ENCODE peak calls at places on chromosome 6, in eight cellular contexts. K is neural crest cell; R is GM10248; Y is HCT116; G is Peyer's patch; J is breast epithelium; O is tibial artery; E is CD4-positive, alpha-beta T cell. F is an unnamed sample.

GRCh38 chr6:125002090-125002741 is 40.0 kb downstream of the RNF217 start:
- DNase-seq in Y (no peak), G (no peak), K (no peak), J (no peak), O (no peak), E (no peak), R (no peak), F (no peak)

GRCh38 chr6:4466260-4466659 is 309.9 kb upstream of the CDYL start:
- DNase-seq in K (no peak), R (no peak), J (peak; percentile 51), G (no peak), Y (no peak), O (no peak), E (no peak), F (peak; percentile 56)

GRCh38 chr6:44615621-44616020 is 228.1 kb downstream of the CDC5L start:
- DNase-seq in R (no peak), K (no peak), Y (no peak), E (no peak), O (no peak), G (no peak), J (no peak), F (no peak)

GRCh38 chr6:125791151-125791819 is 525 bp downstream of the NCOA7 start:
- DNase-seq in J (peak; percentile 45), R (peak; percentile 55), Y (no peak), E (peak; percentile 37), K (no peak), O (peak; percentile 69), G (no peak), F (peak; percentile 64)

GRCh38 chr6:40930555-40930954 is 108.5 kb downstream of the UNC5CL start:
- DNase-seq in Y (no peak), K (no peak), O (no peak), E (no peak), J (no peak), R (no peak), G (no peak), F (peak; percentile 52)

GRCh38 chr6:15672291-15672690 is 9.5 kb upstream of the DTNBP1 start:
- DNase-seq in R (no peak), Y (no peak), J (no peak), K (no peak), O (no peak), G (no peak), E (no peak), F (no peak)

GRCh38 chr6:69146385-69146784 is 511.3 kb downstream of the ADGRB3 start:
- DNase-seq in Y (no peak), J (no peak), R (no peak), G (no peak), K (no peak), O (no peak), E (no peak), F (no peak)

GRCh38 chr6:35368038-35368887 is 25.9 kb downstream of the PPARD start:
- DNase-seq in J (no peak), Y (peak; percentile 93), R (peak; percentile 50), E (no peak), K (no peak), O (no peak), G (no peak), F (peak; percentile 12)

GRCh38 chr6:149919834-149920225 is 3.1 kb downstream of the RAET1G start:
- DNase-seq in G (no peak), Y (no peak), J (no peak), K (no peak), E (no peak), R (no peak), O (peak; percentile 44), F (no peak)

GRCh38 chr6:67706388-67706787 is 928.7 kb upstream of the ADGRB3 start:
- DNase-seq in Y (no peak), E (no peak), J (no peak), R (no peak), K (no peak), G (no peak), O (no peak), F (no peak)

GRCh38 chr6:7316658-7317533 is 3.9 kb upstream of the SSR1 start:
- DNase-seq in J (no peak), K (no peak), E (no peak), O (no peak), Y (no peak), G (no peak), R (no peak), F (no peak)
- TF ChIP-seq CTCF in J (no peak), K (no peak), E (no peak), O (no peak), Y (no peak), G (no peak), R (no peak), F (no peak)

GRCh38 chr6:118650500-118651281 is 700 bp downstream of the CEP85L start:
- DNase-seq in E (peak; percentile 27), R (peak; percentile 46), Y (no peak), G (peak; percentile 59), O (peak; percentile 73), K (peak; percentile 37), J (no peak), F (peak; percentile 39)
- TF ChIP-seq CTCF in E (no peak), R (no peak), Y (no peak), G (peak; percentile 30), O (no peak), K (peak; percentile 37), J (no peak), F (peak; percentile 11)

DNA sequence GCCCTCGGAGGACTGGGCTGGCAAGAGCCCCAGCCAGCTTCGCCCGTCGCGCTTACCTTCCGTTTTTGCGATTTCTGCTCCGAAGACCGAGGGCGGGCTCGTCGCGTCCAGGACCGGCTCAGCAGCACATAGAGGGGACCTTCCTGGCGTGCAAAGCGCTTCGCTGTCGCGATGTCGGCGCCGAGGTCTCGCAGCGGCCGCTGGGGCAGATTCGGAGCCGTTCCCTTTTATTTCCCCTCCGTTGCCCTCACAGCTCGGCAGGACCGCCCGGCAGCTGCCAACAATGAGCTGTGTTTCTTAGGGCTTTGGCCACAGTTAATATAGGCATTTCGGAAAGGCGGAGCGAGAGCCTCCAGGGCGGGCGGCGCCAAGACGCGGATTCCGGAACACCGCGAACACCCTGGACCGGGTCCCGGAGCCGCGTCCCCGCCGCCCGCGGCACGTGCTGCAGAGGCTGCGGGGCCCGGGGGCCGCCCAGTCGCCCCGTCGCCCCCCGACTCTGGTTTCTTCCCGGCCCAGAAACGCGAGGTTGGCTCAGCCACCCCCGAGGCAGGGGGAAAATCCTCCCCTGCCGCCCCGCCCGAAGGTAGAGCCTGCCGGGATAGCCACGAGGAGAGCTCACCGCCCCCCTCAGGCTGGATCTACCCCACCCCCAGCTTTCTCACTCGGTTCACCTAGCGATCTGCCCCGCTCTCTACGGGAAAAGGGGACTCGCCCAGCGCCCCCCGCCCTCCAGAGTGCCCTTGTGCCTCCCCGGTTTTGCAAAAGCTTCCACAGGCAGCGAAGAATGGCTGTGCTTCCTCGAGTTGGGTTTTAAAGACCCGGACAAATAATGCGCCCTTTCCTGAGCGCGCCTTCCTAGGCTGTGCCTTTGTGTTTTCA is at the start of gene CITED2:
- DNase-seq in K (peak; percentile 91), E (peak; percentile 91), Y (peak; percentile 89), G (peak; percentile 96), R (peak; percentile 86), J (peak; percentile 89), O (peak; percentile 96), F (peak; percentile 95)
- TF ChIP-seq CTCF in K (peak; percentile 42), E (no peak), Y (no peak), G (peak; percentile 46), R (no peak), J (peak; percentile 44), O (peak; percentile 38), F (no peak)

GRCh38 chr6:160071805-160072687 is 49.6 kb upstream of the SLC22A1 start:
- DNase-seq in Y (no peak), E (no peak), R (no peak), J (no peak), G (peak; percentile 46), O (no peak), K (no peak), F (no peak)
- TF ChIP-seq CTCF in Y (no peak), E (no peak), R (peak; percentile 22), J (no peak), G (no peak), O (peak; percentile 15), K (no peak), F (peak; percentile 12)

GRCh38 chr6:6790891-6791290 is 202.4 kb downstream of the LY86 start:
- DNase-seq in J (no peak), R (no peak), G (no peak), O (no peak), K (no peak), E (no peak), Y (peak; percentile 87), F (peak; percentile 71)

GRCh38 chr6:6784514-6785162 is 196.1 kb downstream of the LY86 start:
- DNase-seq in R (no peak), G (no peak), J (no peak), O (no peak), Y (no peak), E (no peak), K (no peak), F (peak; percentile 62)

GRCh38 chr6:6790393-6790792 is 201.9 kb downstream of the LY86 start:
- DNase-seq in J (no peak), R (no peak), G (no peak), O (no peak), K (no peak), Y (no peak), E (no peak), F (no peak)

GRCh38 chr6:6785163-6785521 is 196.6 kb downstream of the LY86 start:
- DNase-seq in Y (no peak), G (no peak), E (no peak), R (no peak), O (no peak), K (no peak), J (no peak), F (peak; percentile 32)

DNA sequence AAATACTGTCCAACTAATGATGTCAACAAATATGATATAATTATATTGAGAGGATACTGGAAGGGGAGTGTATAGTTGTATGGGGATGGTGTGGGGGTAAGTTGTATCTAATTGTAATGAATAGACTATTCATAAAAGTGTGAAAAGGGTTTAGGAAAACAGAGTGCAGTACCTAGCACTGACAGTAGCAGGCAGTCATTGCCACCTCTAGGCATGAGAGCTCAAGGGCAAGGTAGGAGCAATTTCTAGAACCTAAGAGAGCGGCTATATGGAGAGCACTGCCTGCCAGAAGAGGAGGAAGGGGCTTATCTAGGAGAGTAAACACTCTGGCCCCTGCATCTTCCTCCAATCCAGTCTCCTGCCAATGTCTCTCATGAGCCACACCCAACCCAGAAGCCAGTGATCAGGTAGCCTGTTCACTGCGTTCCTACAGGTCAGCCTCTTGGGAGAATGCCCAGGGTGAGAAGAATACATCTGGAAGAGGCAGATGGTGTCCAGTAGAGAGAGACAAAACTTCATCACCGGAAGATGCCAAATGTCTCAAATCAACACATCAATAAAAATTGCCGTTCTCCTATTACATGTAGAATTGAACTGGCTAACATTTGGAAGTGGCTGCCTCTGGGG is 200.0 kb downstream of the LY86 start:
- DNase-seq in Y (no peak), G (no peak), R (no peak), O (no peak), E (no peak), K (no peak), J (no peak), F (peak; percentile 54)
- TF ChIP-seq CTCF in Y (peak; percentile 32), G (peak; percentile 82), R (peak; percentile 41), O (no peak), E (no peak), K (peak; percentile 57), J (no peak), F (peak; percentile 38)

DNA sequence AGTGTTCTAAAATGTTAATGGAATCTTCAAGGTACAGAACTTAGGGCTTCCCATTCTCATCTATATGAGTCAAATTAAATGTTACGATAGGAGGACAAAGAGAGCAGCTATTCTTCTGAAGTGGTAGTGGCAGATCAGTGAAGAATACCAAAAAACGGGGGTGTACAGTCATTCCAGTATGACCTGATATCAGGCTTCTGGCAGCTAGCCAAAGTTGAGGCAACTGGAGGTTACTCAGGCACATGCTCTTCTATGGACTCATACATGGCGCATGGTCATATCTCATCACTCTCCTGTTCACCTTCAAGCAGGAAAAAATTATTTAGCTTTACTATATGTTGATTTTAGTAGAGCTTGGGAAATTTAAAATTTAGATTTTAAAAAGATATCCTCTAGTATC is 1608.8 kb downstream of the GRIK2 start:
- DNase-seq in R (no peak), K (no peak), E (no peak), O (no peak), Y (no peak), J (no peak), G (no peak), F (peak; percentile 13)
- TF ChIP-seq CTCF in R (no peak), K (no peak), E (no peak), O (no peak), Y (no peak), J (no peak), G (no peak), F (no peak)

F was measured in MCF 10A.